ENCODE peak calls at places on chromosomes 5 and 9, in five cellular contexts. V, K, I, W and T are unnamed samples.

GRCh38 chr5:176901260-176902101 is 2.3 kb upstream of the HK3 start:
- DNase-seq in V (no peak), K (peak), I (no peak), W (no peak), T (no peak)

GRCh38 chr5:55232194-55232984 is 1.0 kb downstream of the CCNO start:
- DNase-seq in V (no peak), K (no peak), I (peak), W (no peak), T (no peak)

GRCh38 chr5:138466058-138466899 is 1.0 kb downstream of the EGR1 start:
- DNase-seq in V (no peak), K (no peak), I (peak), W (no peak), T (no peak)

GRCh38 chr9:123375725-123376132 is 19.7 kb downstream of the CRB2 start:
- DNase-seq in V (peak), K (no peak), I (peak), W (no peak), T (no peak)

GRCh38 chr5:151427258-151427657 is 20.1 kb upstream of the SLC36A1 start:
- DNase-seq in V (no peak), K (no peak), I (peak), W (no peak), T (no peak)

GRCh38 chr5:34587355-34588241 is 68.5 kb upstream of the RAI14 start:
- DNase-seq in V (peak), K (no peak), I (peak), W (no peak), T (no peak)

GRCh38 chr5:132963175-132964104 is at the start of gene AFF4:
- DNase-seq in V (peak), K (peak), I (peak), W (peak), T (peak)

GRCh38 chr5:8944005-8944404 is 601.9 kb downstream of the SEMA5A start:
- DNase-seq in V (peak), K (no peak), I (no peak), W (no peak), T (no peak)

GRCh38 chr9:19481471-19481870 is 72.7 kb downstream of the ACER2 start:
- DNase-seq in V (no peak), K (no peak), I (peak), W (no peak), T (no peak)

GRCh38 chr9:13689925-13690324 is 410.4 kb upstream of the MPDZ start:
- DNase-seq in V (no peak), K (no peak), I (peak), W (no peak), T (no peak)

GRCh38 chr9:357560-357959 is 142.9 kb downstream of the DOCK8 start:
- DNase-seq in V (no peak), K (no peak), I (no peak), W (no peak), T (no peak)

GRCh38 chr5:161284445-161284844 is 262.1 kb downstream of the GABRB2 start:
- DNase-seq in V (no peak), K (no peak), I (no peak), W (no peak), T (peak)

GRCh38 chr9:131987232-131987631 is 92.4 kb downstream of the MED27 start:
- DNase-seq in V (no peak), K (no peak), I (no peak), W (no peak), T (no peak)

GRCh38 chr5:68320094-68320986 is 104.8 kb downstream of the PIK3R1 start:
- DNase-seq in V (no peak), K (no peak), I (no peak), W (no peak), T (no peak)

GRCh38 chr5:6766558-6767191 is 53.4 kb downstream of the TENT4A start:
- DNase-seq in V (peak), K (peak), I (peak), W (no peak), T (no peak)

GRCh38 chr5:483434-484184 is 40.6 kb downstream of the EXOC3 start:
- DNase-seq in V (no peak), K (no peak), I (no peak), W (no peak), T (no peak)

GRCh38 chr5:61328791-61329617 is 3.1 kb upstream of the ZSWIM6 start:
- DNase-seq in V (no peak), K (no peak), I (no peak), W (no peak), T (no peak)

GRCh38 chr9:17402309-17402708 is 176.6 kb upstream of the SH3GL2 start:
- DNase-seq in V (peak), K (no peak), I (peak), W (peak), T (no peak)